ENCODE peak calls at places on chromosomes 2 and 18, in four cellular contexts. U is AG04450, G is fibroblast of villous mesenchyme, A is tibial artery. B is an unnamed sample.

GRCh38 chr2:232487385-232488096 is at the start of gene ECEL1:
- DNase-seq in A (peak), G (no peak), U (no peak), B (peak)

GRCh38 chr2:182181381-182181780 is 195.7 kb downstream of the PPP1R1C start:
- DNase-seq in A (no peak), U (no peak), G (no peak), B (no peak)

GRCh38 chr2:12504443-12504842 is 212.3 kb upstream of the TRIB2 start:
- DNase-seq in G (peak), A (no peak), U (no peak), B (no peak)

GRCh38 chr2:203683932-203684556 is 22.4 kb upstream of the CD28 start:
- DNase-seq in G (peak), U (peak), A (no peak), B (no peak)

GRCh38 chr2:46377666-46378560 is 80.7 kb downstream of the EPAS1 start:
- DNase-seq in U (no peak), G (no peak), A (no peak), B (no peak)

GRCh38 chr2:134568413-134568812 is 150.4 kb downstream of the TMEM163 start:
- DNase-seq in U (no peak), G (no peak), A (no peak), B (no peak)

GRCh38 chr2:119251652-119252051 is 28.0 kb downstream of the STEAP3 start:
- DNase-seq in G (no peak), A (no peak), U (no peak), B (no peak)

GRCh38 chr2:172775319-172775718 is 39.7 kb downstream of the RAPGEF4 start:
- DNase-seq in G (no peak), A (no peak), U (no peak), B (no peak)

GRCh38 chr2:102449370-102449974 is 23.6 kb upstream of the SLC9A4 start:
- DNase-seq in A (no peak), G (peak), U (no peak), B (no peak)

GRCh38 chr2:203376173-203376572 is 48.0 kb downstream of the ABI2 start:
- DNase-seq in U (no peak), A (no peak), G (no peak), B (no peak)

GRCh38 chr2:34261701-34262100 is 662.6 kb upstream of the FAM98A start:
- DNase-seq in G (no peak), A (no peak), U (no peak), B (no peak)

GRCh38 chr2:9240745-9241144 is 34.1 kb downstream of the ASAP2 start:
- DNase-seq in A (no peak), U (no peak), G (peak), B (no peak)

GRCh38 chr2:117537030-117537429 is 277.5 kb upstream of the DDX18 start:
- DNase-seq in G (no peak), U (no peak), A (no peak), B (no peak)

GRCh38 chr2:117536139-117536538 is 278.4 kb upstream of the DDX18 start:
- DNase-seq in A (no peak), G (no peak), U (no peak), B (no peak)
- TF ChIP-seq CTCF in A (no peak), G (no peak), U (no peak), B (peak)

DNA sequence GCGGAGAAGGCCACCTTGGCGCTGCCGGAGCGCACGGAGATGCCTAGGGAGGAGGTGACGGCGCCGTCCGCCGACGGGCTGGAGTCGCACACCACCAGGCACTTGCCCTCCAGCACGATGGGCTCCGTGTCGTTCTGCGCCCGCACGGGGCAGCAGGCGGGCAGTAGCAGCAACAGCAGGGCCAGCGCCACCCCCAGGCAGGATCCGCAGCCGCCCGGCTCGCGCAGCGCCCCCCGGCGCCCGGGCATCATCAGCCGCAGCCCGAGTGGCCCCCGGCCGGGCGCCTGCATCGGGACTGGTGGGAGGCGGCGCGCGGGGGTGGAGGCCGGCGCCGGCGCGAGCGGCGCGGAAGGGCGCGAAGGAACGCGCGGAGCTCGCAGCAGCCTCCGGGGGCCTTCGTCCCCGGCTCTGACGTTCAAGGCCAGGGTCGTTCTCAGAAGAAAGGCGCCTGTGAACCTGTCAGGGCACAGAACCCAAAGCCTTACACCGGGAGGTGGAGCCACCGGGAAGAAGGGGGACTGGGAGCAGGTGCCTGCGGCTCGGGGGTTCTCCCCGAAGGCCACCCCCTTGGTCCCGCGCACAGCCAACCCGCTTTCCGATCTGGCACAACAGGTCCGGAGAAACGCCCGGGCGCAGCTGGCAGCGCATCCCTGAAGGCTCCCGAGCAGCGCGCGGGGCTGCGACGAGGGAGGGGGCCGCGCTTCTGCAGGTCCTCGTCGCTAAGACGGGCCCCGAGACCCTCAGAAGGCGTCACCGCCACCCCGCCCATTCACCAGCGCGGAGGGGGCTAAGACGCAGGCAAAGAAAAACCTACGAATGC is 2.1 kb downstream of the CBLN2 start:
- DNase-seq in A (no peak), U (no peak), G (no peak), B (no peak)
- TF ChIP-seq CTCF in A (no peak), U (no peak), G (no peak), B (no peak)

GRCh38 chr2:74675090-74675489 is 21.0 kb downstream of the SEMA4F start:
- DNase-seq in U (no peak), A (no peak), G (no peak), B (no peak)
- TF ChIP-seq CTCF in U (no peak), A (no peak), G (peak), B (no peak)

GRCh38 chr18:24603151-24603550 is 142.7 kb downstream of the HRH4 start:
- DNase-seq in U (no peak), G (no peak), A (no peak), B (no peak)

GRCh38 chr18:24595556-24595955 is 135.1 kb downstream of the HRH4 start:
- DNase-seq in U (no peak), G (no peak), A (no peak), B (no peak)

GRCh38 chr18:24602156-24602555 is 141.7 kb downstream of the HRH4 start:
- DNase-seq in A (no peak), G (no peak), U (no peak), B (no peak)

GRCh38 chr18:24601624-24602023 is 141.2 kb downstream of the HRH4 start:
- DNase-seq in G (no peak), U (no peak), A (no peak), B (no peak)

GRCh38 chr18:24600076-24600654 is 139.7 kb downstream of the HRH4 start:
- DNase-seq in G (peak), U (peak), A (no peak), B (no peak)
- TF ChIP-seq CTCF in G (peak), U (peak), A (peak), B (peak)

GRCh38 chr2:142734231-142734630 is 143.2 kb upstream of the KYNU start:
- DNase-seq in G (no peak), U (no peak), A (no peak), B (no peak)
- TF ChIP-seq CTCF in G (peak), U (peak), A (no peak), B (no peak)

GRCh38 chr18:28995319-28995718 is 818.4 kb upstream of the CDH2 start:
- DNase-seq in U (no peak), A (no peak), G (no peak), B (no peak)
- TF ChIP-seq CTCF in U (peak), A (no peak), G (peak), B (no peak)

GRCh38 chr2:96602330-96602823 is 35.7 kb downstream of the KANSL3 start:
- DNase-seq in U (no peak), A (no peak), G (no peak), B (no peak)
- TF ChIP-seq CTCF in U (no peak), A (no peak), G (no peak), B (no peak)

GRCh38 chr2:239195318-239195871 is 205.4 kb downstream of the HDAC4 start:
- DNase-seq in G (no peak), U (no peak), A (no peak), B (no peak)
- TF ChIP-seq CTCF in G (no peak), U (no peak), A (no peak), B (no peak)

GRCh38 chr2:30073523-30073922 is 73.3 kb upstream of the YPEL5 start:
- DNase-seq in U (no peak), A (no peak), G (no peak), B (no peak)

GRCh38 chr2:30074023-30074422 is 72.8 kb upstream of the YPEL5 start:
- DNase-seq in G (no peak), U (no peak), A (no peak), B (no peak)

GRCh38 chr2:30072250-30072842 is 74.5 kb upstream of the YPEL5 start:
- DNase-seq in G (peak), U (peak), A (peak), B (peak)

DNA sequence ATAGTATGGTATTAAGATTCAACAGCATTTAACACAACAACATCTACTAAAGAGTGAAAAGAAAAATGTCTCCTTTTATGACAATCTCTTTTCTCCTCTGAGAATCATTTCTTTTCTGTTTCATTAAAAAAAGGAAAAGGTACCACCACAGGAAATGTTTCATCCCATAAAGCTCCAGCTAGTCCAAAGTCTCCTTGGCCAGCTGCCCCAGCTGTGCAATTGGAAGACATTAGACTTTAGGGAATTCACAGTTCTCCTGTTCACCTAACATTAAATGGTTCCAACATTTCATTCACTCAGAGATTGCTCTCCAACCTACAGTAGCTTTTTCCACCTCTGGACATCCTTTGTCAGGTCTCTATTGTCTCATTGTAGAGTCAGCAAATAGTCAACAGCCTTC is 78.7 kb upstream of the YPEL5 start:
- DNase-seq in A (no peak), U (no peak), G (no peak), B (no peak)
- TF ChIP-seq CTCF in A (no peak), U (no peak), G (no peak), B (no peak)